ENCODE peak calls at places on chromosomes 7 and 10, in four cellular contexts. One of them, this sample, is unnamed.
A peak's percentile ranks its signal among the peaks of the same experiment; 100 is the strongest.

GRCh38 chr7:25117226-25118047 is 7.6 kb downstream of the CYCS start:
- DNase-seq in GM12878: peak; percentile 91
- DNase-seq in K562: no peak
- DNase-seq in SK-N-SH: no peak
- DNase-seq in this sample: peak; percentile 39

GRCh38 chr7:151141855-151142685 is 25.4 kb downstream of the GBX1 start:
- DNase-seq in GM12878: no peak
- DNase-seq in K562: no peak
- DNase-seq in SK-N-SH: no peak
- DNase-seq in this sample: no peak

GRCh38 chr10:81600185-81600584 is 274.8 kb upstream of the NRG3 start:
- DNase-seq in GM12878: no peak
- DNase-seq in K562: no peak
- DNase-seq in SK-N-SH: no peak
- DNase-seq in this sample: no peak

GRCh38 chr7:79471283-79471682 is 17.8 kb upstream of the MAGI2 start:
- DNase-seq in GM12878: no peak
- DNase-seq in K562: no peak
- DNase-seq in SK-N-SH: no peak
- DNase-seq in this sample: no peak

GRCh38 chr7:136166521-136166920 is 189.4 kb upstream of the MTPN start:
- DNase-seq in GM12878: no peak
- DNase-seq in K562: no peak
- DNase-seq in SK-N-SH: no peak
- DNase-seq in this sample: no peak

GRCh38 chr7:50956522-50957155 is 173.9 kb upstream of the GRB10 start:
- DNase-seq in GM12878: no peak
- DNase-seq in K562: no peak
- DNase-seq in SK-N-SH: no peak
- DNase-seq in this sample: no peak

GRCh38 chr7:29401827-29402226 is 161.8 kb upstream of the PRR15 start:
- DNase-seq in GM12878: no peak
- DNase-seq in K562: no peak
- DNase-seq in SK-N-SH: no peak
- DNase-seq in this sample: no peak

GRCh38 chr7:139183878-139184338 is 47.1 kb upstream of the UBN2 start:
- DNase-seq in GM12878: no peak
- DNase-seq in K562: peak; percentile 90
- DNase-seq in SK-N-SH: no peak
- DNase-seq in this sample: no peak

GRCh38 chr7:78197447-78197846 is 398.9 kb downstream of the PHTF2 start:
- DNase-seq in GM12878: no peak
- DNase-seq in K562: no peak
- DNase-seq in SK-N-SH: no peak
- DNase-seq in this sample: no peak

GRCh38 chr7:951881-952547 is 2.5 kb downstream of the ADAP1 start:
- DNase-seq in GM12878: no peak
- DNase-seq in K562: no peak
- DNase-seq in SK-N-SH: peak; percentile 30
- DNase-seq in this sample: no peak

GRCh38 chr7:98278936-98279335 is 2.5 kb upstream of the BRI3 start:
- DNase-seq in GM12878: no peak
- DNase-seq in K562: no peak
- DNase-seq in SK-N-SH: peak; percentile 46
- DNase-seq in this sample: no peak

GRCh38 chr7:122298618-122299017 is 5.9 kb downstream of the FEZF1 start:
- DNase-seq in GM12878: no peak
- DNase-seq in K562: no peak
- DNase-seq in SK-N-SH: no peak
- DNase-seq in this sample: no peak

GRCh38 chr10:76337641-76338040 is 906.2 kb downstream of the LRMDA start:
- DNase-seq in GM12878: peak; percentile 3
- DNase-seq in K562: no peak
- DNase-seq in SK-N-SH: no peak
- DNase-seq in this sample: no peak

GRCh38 chr10:119693262-119693957 is 32.4 kb upstream of the INPP5F start:
- DNase-seq in GM12878: no peak
- DNase-seq in K562: no peak
- DNase-seq in SK-N-SH: no peak
- DNase-seq in this sample: peak; percentile 74

GRCh38 chr7:43791665-43792064 is 33.2 kb downstream of the BLVRA start:
- DNase-seq in GM12878: no peak
- DNase-seq in K562: no peak
- DNase-seq in SK-N-SH: no peak
- DNase-seq in this sample: no peak

GRCh38 chr10:69475433-69475830 is 24.2 kb downstream of the TSPAN15 start:
- DNase-seq in GM12878: no peak
- DNase-seq in K562: no peak
- DNase-seq in SK-N-SH: no peak
- DNase-seq in this sample: no peak

GRCh38 chr7:106750773-106751172 is 89.8 kb upstream of the CCDC71L start:
- DNase-seq in GM12878: no peak
- DNase-seq in K562: no peak
- DNase-seq in SK-N-SH: no peak
- DNase-seq in this sample: no peak

GRCh38 chr10:59857049-59857448 is 49.3 kb downstream of the CCDC6 start:
- DNase-seq in GM12878: no peak
- DNase-seq in K562: no peak
- DNase-seq in SK-N-SH: no peak
- DNase-seq in this sample: no peak

GRCh38 chr10:110010076-110011069 is 2.6 kb downstream of the ADD3 start:
- DNase-seq in GM12878: peak; percentile 55
- DNase-seq in K562: no peak
- DNase-seq in SK-N-SH: no peak
- DNase-seq in this sample: peak; percentile 27

GRCh38 chr7:106623846-106624245 is 37.1 kb downstream of the CCDC71L start:
- DNase-seq in GM12878: no peak
- DNase-seq in K562: no peak
- DNase-seq in SK-N-SH: no peak
- DNase-seq in this sample: no peak

DNA sequence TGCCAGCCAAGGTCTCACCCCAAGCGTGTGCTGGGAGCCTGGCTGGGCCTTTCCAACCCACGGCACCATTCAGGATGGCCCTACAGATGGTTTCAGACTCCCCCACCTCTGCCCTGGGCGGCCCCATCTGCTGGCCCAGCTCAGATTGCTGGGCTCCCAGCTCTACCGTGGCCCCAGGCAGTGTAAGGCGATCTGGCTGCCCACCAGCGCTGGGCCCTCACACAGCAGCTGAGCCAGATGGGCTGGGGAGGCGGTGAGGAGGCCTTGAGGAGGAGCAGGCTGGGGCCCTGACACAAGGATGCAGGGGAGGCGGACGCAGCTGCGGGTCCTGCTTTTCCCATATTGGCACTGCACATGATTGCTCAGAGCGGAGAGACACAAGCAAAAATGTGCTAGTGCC is 162.8 kb downstream of the NRF1 start:
- DNase-seq in GM12878: no peak
- DNase-seq in K562: no peak
- DNase-seq in SK-N-SH: peak; percentile 67
- DNase-seq in this sample: no peak
- TF ChIP-seq FOXM1 in GM12878: no peak
- TF ChIP-seq FOXM1 in K562: no peak
- TF ChIP-seq FOXM1 in SK-N-SH: no peak
- TF ChIP-seq FOXM1 in this sample: no peak

GRCh38 chr10:21495002-21495685 is 30.3 kb downstream of the SKIDA1 start:
- DNase-seq in GM12878: no peak
- DNase-seq in K562: no peak
- DNase-seq in SK-N-SH: peak; percentile 67
- DNase-seq in this sample: peak; percentile 34

GRCh38 chr10:21496285-21497176 is 29.0 kb downstream of the SKIDA1 start:
- DNase-seq in GM12878: no peak
- DNase-seq in K562: peak; percentile 63
- DNase-seq in SK-N-SH: peak; percentile 81
- DNase-seq in this sample: peak; percentile 54

GRCh38 chr10:21497177-21497807 is 28.2 kb downstream of the SKIDA1 start:
- DNase-seq in GM12878: no peak
- DNase-seq in K562: no peak
- DNase-seq in SK-N-SH: peak; percentile 98
- DNase-seq in this sample: peak; percentile 88

GRCh38 chr10:21494221-21495001 is 31.1 kb downstream of the SKIDA1 start:
- DNase-seq in GM12878: no peak
- DNase-seq in K562: no peak
- DNase-seq in SK-N-SH: peak; percentile 69
- DNase-seq in this sample: no peak

GRCh38 chr10:21495686-21496284 is 29.7 kb downstream of the SKIDA1 start:
- DNase-seq in GM12878: peak; percentile 34
- DNase-seq in K562: peak; percentile 96
- DNase-seq in SK-N-SH: peak; percentile 99
- DNase-seq in this sample: peak; percentile 95
- TF ChIP-seq REST in GM12878: no peak
- TF ChIP-seq REST in K562: peak; percentile 34
- TF ChIP-seq REST in SK-N-SH: no peak
- TF ChIP-seq REST in this sample: peak; percentile 77

DNA sequence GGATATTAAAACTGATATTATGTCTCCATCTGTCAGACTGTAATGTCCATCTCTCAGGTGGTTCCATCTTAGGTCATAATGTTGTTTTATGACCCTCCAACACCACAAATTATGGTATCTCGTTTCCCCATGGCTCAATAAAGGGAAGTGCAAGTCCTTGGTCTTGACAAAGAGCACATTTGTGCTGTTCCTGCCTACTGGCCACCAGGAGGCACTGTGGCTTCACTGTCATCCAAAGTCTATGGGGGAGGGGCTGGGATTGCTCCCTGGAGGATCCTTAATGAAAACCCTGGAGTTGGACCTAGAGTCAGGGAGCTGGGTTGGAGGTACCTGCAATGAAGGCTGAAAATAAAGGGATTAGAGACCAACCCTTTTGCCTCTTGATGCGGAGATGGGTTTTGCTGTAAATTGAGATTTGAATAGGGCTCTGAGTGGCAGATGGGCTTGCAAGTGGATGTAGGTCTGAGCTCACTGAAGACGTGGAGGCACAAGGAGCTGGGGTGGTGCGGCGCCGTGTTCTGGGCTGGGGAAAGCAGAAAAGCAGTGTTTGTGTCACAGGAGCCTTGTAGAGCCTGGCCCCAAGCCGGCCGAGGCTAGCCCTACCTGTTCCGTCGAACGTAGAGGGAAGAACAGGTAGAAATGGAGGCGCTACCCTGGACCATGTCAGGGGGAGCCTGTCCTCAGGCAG is 180.5 kb upstream of the PRSS58 start:
- DNase-seq in GM12878: no peak
- DNase-seq in K562: peak; percentile 87
- DNase-seq in SK-N-SH: peak; percentile 61
- DNase-seq in this sample: peak; percentile 9
- TF ChIP-seq FOXM1 in GM12878: no peak
- TF ChIP-seq FOXM1 in K562: no peak
- TF ChIP-seq FOXM1 in SK-N-SH: no peak
- TF ChIP-seq FOXM1 in this sample: no peak

DNA sequence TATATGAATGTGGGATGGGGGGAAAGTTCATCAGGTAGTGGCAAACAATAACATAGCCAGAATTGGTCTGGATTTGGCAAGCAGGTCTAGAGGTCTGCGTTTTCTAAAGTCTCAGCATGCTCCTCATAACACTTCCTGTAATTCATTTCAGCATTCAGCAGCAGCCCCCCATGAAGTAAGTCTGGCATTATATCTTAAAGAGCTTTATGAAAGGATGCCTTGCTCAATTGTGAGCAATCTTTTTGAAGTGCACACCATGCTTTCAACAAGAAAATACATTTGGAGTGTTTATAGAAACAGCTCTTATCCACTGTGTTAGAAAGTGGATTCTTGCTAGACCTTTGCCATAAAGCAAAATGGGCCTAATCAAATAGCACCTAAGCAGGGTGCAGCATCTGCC is 378.0 kb upstream of the AKR1E2 start:
- DNase-seq in GM12878: no peak
- DNase-seq in K562: no peak
- DNase-seq in SK-N-SH: no peak
- DNase-seq in this sample: no peak
- TF ChIP-seq REST in GM12878: no peak
- TF ChIP-seq REST in K562: no peak
- TF ChIP-seq REST in SK-N-SH: no peak
- TF ChIP-seq REST in this sample: no peak

GRCh38 chr7:111352319-111352718 is 210.0 kb downstream of the IMMP2L start:
- DNase-seq in GM12878: no peak
- DNase-seq in K562: no peak
- DNase-seq in SK-N-SH: no peak
- DNase-seq in this sample: no peak
- TF ChIP-seq FOXM1 in GM12878: no peak
- TF ChIP-seq FOXM1 in K562: no peak
- TF ChIP-seq FOXM1 in SK-N-SH: no peak
- TF ChIP-seq FOXM1 in this sample: no peak

GRCh38 chr7:131843862-131844261 is 287.4 kb upstream of the PODXL start:
- DNase-seq in GM12878: no peak
- DNase-seq in K562: no peak
- DNase-seq in SK-N-SH: peak; percentile 46
- DNase-seq in this sample: no peak
- TF ChIP-seq REST in GM12878: no peak
- TF ChIP-seq REST in K562: no peak
- TF ChIP-seq REST in SK-N-SH: no peak
- TF ChIP-seq REST in this sample: no peak

DNA sequence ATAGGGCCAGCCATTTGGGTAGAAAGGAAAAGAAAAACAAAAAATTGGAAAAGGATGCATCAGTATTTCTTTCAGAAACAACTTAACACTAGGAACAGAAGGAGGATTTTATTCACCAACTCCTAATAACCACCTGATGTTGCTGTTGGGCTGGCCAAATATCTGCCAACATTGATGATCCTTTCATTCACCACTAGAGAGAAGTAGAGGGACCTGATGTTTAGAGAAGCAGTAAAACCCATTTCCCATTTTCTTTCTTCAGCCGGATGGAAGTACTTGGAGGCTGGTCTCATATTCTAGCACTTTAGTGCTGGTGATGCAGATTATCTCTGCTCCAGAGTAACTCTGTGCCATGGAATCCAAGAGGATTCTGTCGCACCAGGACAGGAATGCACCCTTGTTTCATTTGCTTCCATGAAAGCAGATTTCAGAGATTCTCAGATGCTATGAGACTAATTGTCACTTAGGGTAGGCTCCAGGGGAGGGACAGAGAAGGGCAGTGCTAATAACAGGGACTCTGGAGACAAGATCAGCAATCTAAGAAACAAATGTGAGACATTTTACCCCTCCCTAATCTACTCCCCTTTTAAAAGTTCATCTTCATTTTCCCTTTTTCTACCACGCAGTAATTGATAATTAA is 3.1 kb downstream of the KLLN start:
- DNase-seq in GM12878: peak; percentile 63
- DNase-seq in K562: no peak
- DNase-seq in SK-N-SH: peak; percentile 66
- DNase-seq in this sample: peak; percentile 69
- TF ChIP-seq FOXM1 in GM12878: peak; percentile 38
- TF ChIP-seq FOXM1 in K562: no peak
- TF ChIP-seq FOXM1 in SK-N-SH: no peak
- TF ChIP-seq FOXM1 in this sample: no peak

This sample was measured in HepG2.